ENCODE peak calls at places on chromosomes 3 and 15, in eight cellular contexts. X is foreskin fibroblast; S is activated T-cell treated with anti-CD3 and anti-CD28 coated beads for 24 hours; V is HuH-7.5; R is Jurkat, Clone E6-1; K is PC-3; E is activated naive CD4-positive, alpha-beta T cell treated with anti-CD3 and anti-CD28 coated beads for 36 hours; Z is skeletal muscle cell. Q is an unnamed sample.
A peak's percentile ranks its signal among the peaks of the same experiment; 100 is the strongest.

GRCh38 chr3:176906046-176906905 is 291.0 kb downstream of the TBL1XR1 start:
- DNase-seq in V (peak; percentile 6), K (peak; percentile 51), X (peak; percentile 66), R (no peak), E (no peak), Z (peak; percentile 56), S (no peak), Q (no peak)

GRCh38 chr3:132083583-132084372 is 49.0 kb upstream of the CPNE4 start:
- DNase-seq in K (peak; percentile 82), R (no peak), V (no peak), E (no peak), Z (peak; percentile 62), S (no peak), X (peak; percentile 82), Q (no peak)

GRCh38 chr15:72616491-72617210 is 37.8 kb upstream of the GOLGA6B start:
- DNase-seq in S (no peak), R (peak; percentile 8), V (no peak), X (no peak), E (no peak), K (no peak), Z (no peak), Q (no peak)

GRCh38 chr3:118823626-118824025 is 211.0 kb downstream of the IGSF11 start:
- DNase-seq in V (no peak), K (no peak), X (no peak), Z (no peak), E (no peak), S (no peak), R (no peak), Q (no peak)

GRCh38 chr15:51589881-51590570 is 32.5 kb downstream of the DMXL2 start:
- DNase-seq in S (no peak), R (no peak), K (no peak), X (no peak), Z (no peak), V (no peak), E (no peak), Q (no peak)

GRCh38 chr15:73899197-73900128 is 26.1 kb downstream of the TBC1D21 start:
- DNase-seq in X (peak; percentile 45), V (no peak), R (no peak), Z (no peak), S (no peak), K (no peak), E (no peak), Q (no peak)

GRCh38 chr3:10164546-10165393 is at the start of gene IRAK2:
- DNase-seq in X (peak; percentile 87), E (peak; percentile 62), Z (peak; percentile 8), R (no peak), S (peak; percentile 35), K (peak; percentile 71), V (peak; percentile 89), Q (peak; percentile 64)

GRCh38 chr15:81880833-81881232 is 165.0 kb downstream of the MEX3B start:
- DNase-seq in V (no peak), R (no peak), E (no peak), Z (no peak), S (no peak), K (no peak), X (peak; percentile 8), Q (no peak)

GRCh38 chr15:50137893-50138292 is 18.9 kb upstream of the ATP8B4 start:
- DNase-seq in Z (no peak), X (peak; percentile 28), S (no peak), R (no peak), K (no peak), E (no peak), V (no peak), Q (peak; percentile 16)

GRCh38 chr3:105823149-105823866 is 45.5 kb downstream of the CBLB start:
- DNase-seq in X (peak; percentile 91), S (no peak), R (no peak), E (peak; percentile 58), Z (peak; percentile 91), K (peak; percentile 90), V (no peak), Q (peak; percentile 35)

GRCh38 chr3:38308456-38308855 is 26.4 kb downstream of the SLC22A14 start:
- DNase-seq in Z (no peak), R (no peak), V (no peak), K (no peak), X (no peak), S (no peak), E (no peak), Q (no peak)

GRCh38 chr3:49673131-49673714 is 928 bp upstream of the APEH start:
- DNase-seq in R (no peak), E (peak; percentile 40), Z (no peak), K (peak; percentile 17), V (no peak), X (no peak), S (peak; percentile 23), Q (no peak)

GRCh38 chr3:23396746-23397145 is 193.6 kb downstream of the UBE2E2 start:
- DNase-seq in V (no peak), R (no peak), S (no peak), K (no peak), Z (no peak), X (no peak), E (no peak), Q (no peak)

GRCh38 chr15:95684693-95685115 is 645.8 kb upstream of the NR2F2 start:
- DNase-seq in E (no peak), R (no peak), S (no peak), X (peak; percentile 93), K (peak; percentile 87), Z (peak; percentile 78), V (no peak), Q (no peak)

GRCh38 chr3:145716519-145716918 is 444.5 kb downstream of the PLOD2 start:
- DNase-seq in V (no peak), R (no peak), K (no peak), X (peak; percentile 86), E (no peak), S (no peak), Z (peak; percentile 31), Q (no peak)

GRCh38 chr3:140994316-140994715 is 52.7 kb downstream of the SLC25A36 start:
- DNase-seq in K (no peak), V (no peak), S (no peak), X (no peak), Z (no peak), E (no peak), R (no peak), Q (no peak)

GRCh38 chr15:42576776-42577175 is 1.4 kb downstream of the STARD9 start:
- DNase-seq in V (no peak), K (no peak), Z (no peak), X (no peak), S (no peak), E (no peak), R (peak; percentile 11), Q (no peak)

GRCh38 chr3:146814601-146815315 is 209.6 kb upstream of the PLSCR5 start:
- DNase-seq in S (no peak), K (no peak), X (peak; percentile 85), E (no peak), Z (peak; percentile 55), R (no peak), V (no peak), Q (no peak)

GRCh38 chr3:191966556-191966955 is 505.6 kb downstream of the PYDC2 start:
- DNase-seq in V (no peak), R (no peak), Z (no peak), E (no peak), X (no peak), S (no peak), K (no peak), Q (no peak)

GRCh38 chr15:47652213-47652852 is 65.0 kb upstream of the SEMA6D start:
- DNase-seq in E (no peak), V (no peak), R (no peak), K (no peak), X (no peak), S (no peak), Z (no peak), Q (no peak)

GRCh38 chr3:161356287-161356686 is 15.0 kb downstream of the SPTSSB start:
- DNase-seq in R (no peak), S (no peak), V (no peak), X (no peak), Z (no peak), E (no peak), K (no peak), Q (no peak)

GRCh38 chr15:89341316-89342005 is 6.8 kb upstream of the POLG start:
- DNase-seq in V (no peak), S (no peak), Z (no peak), E (no peak), X (no peak), K (peak; percentile 35), R (no peak), Q (no peak)

GRCh38 chr3:197339841-197340520 is 41.6 kb upstream of the DLG1 start:
- DNase-seq in X (peak; percentile 64), V (no peak), S (no peak), K (peak; percentile 60), R (no peak), Z (peak; percentile 62), E (no peak), Q (no peak)

GRCh38 chr3:152595975-152596832 is 238.7 kb upstream of the P2RY1 start:
- DNase-seq in K (no peak), S (no peak), X (peak; percentile 93), V (peak; percentile 16), R (peak; percentile 76), Z (peak; percentile 90), E (peak; percentile 16), Q (no peak)

GRCh38 chr15:74988007-74988800 is 7.2 kb upstream of the SCAMP5 start:
- DNase-seq in K (peak; percentile 74), X (peak; percentile 22), R (peak; percentile 35), E (peak; percentile 73), Z (no peak), S (no peak), V (peak; percentile 51), Q (peak; percentile 63)

GRCh38 chr3:179015551-179016020 is 56.0 kb downstream of the ZMAT3 start:
- DNase-seq in Z (peak; percentile 30), S (peak; percentile 58), E (peak; percentile 81), X (peak; percentile 87), R (peak; percentile 93), K (peak; percentile 96), V (peak; percentile 22), Q (peak; percentile 61)

GRCh38 chr3:8421267-8421666 is 80.4 kb upstream of the LMCD1 start:
- DNase-seq in V (no peak), Z (no peak), E (peak; percentile 6), R (peak; percentile 12), X (no peak), S (no peak), K (peak; percentile 20), Q (no peak)

GRCh38 chr15:96535148-96535547 is 204.6 kb downstream of the NR2F2 start:
- DNase-seq in K (no peak), S (no peak), R (no peak), Z (no peak), E (no peak), X (no peak), V (no peak), Q (no peak)

GRCh38 chr3:130263708-130264107 is 81.8 kb upstream of the COL6A5 start:
- DNase-seq in X (no peak), E (no peak), S (no peak), V (no peak), K (no peak), R (no peak), Z (no peak), Q (no peak)

GRCh38 chr15:29986946-29987345 is 95.8 kb upstream of the GOLGA8J start:
- DNase-seq in V (no peak), K (no peak), E (no peak), X (peak; percentile 20), R (no peak), Z (no peak), S (no peak), Q (no peak)

GRCh38 chr3:107953707-107954106 is 137.1 kb downstream of the CD47 start:
- DNase-seq in Z (no peak), X (no peak), E (no peak), S (no peak), R (no peak), K (no peak), V (no peak), Q (no peak)

GRCh38 chr15:101401286-101401685 is 88.2 kb downstream of the PCSK6 start:
- DNase-seq in V (no peak), X (no peak), K (no peak), S (no peak), R (no peak), E (no peak), Z (no peak), Q (no peak)

GRCh38 chr3:106826861-106827311 is 550.4 kb upstream of the CCDC54 start:
- DNase-seq in E (no peak), X (no peak), K (no peak), V (no peak), R (peak; percentile 96), S (no peak), Z (no peak), Q (no peak)